ENCODE peak calls at places on chromosomes 4 and X, in five cellular contexts. One of them, this sample, is unnamed. For H3K36me3, the result is how much of the 10 kb centered on the place peaks cover.

GRCh38 chr4:16914208-16914607 is 15.8 kb upstream of the LDB2 start:
- DNase-seq in Caco-2: no peak
- DNase-seq in transverse colon: no peak
- DNase-seq in pancreas: no peak
- DNase-seq in sigmoid colon: no peak
- DNase-seq in this sample: peak

GRCh38 chr4:127881565-127881869 is 824 bp downstream of the PLK4 start:
- DNase-seq in pancreas: no peak
- DNase-seq in transverse colon: no peak
- DNase-seq in Caco-2: no peak
- DNase-seq in sigmoid colon: no peak
- DNase-seq in this sample: no peak

GRCh38 chrX:93673869-93674271 is at the start of gene FAM133A:
- DNase-seq in sigmoid colon: no peak
- DNase-seq in Caco-2: no peak
- DNase-seq in transverse colon: no peak
- DNase-seq in pancreas: no peak
- DNase-seq in this sample: peak

GRCh38 chr4:112348488-112349158 is 51.5 kb downstream of the ALPK1 start:
- DNase-seq in sigmoid colon: no peak
- DNase-seq in Caco-2: peak
- DNase-seq in transverse colon: no peak
- DNase-seq in pancreas: no peak
- DNase-seq in this sample: peak

GRCh38 chrX:109760922-109761250 is 27.8 kb upstream of the ACSL4 start:
- DNase-seq in transverse colon: no peak
- DNase-seq in sigmoid colon: no peak
- DNase-seq in Caco-2: no peak
- DNase-seq in pancreas: no peak
- DNase-seq in this sample: no peak

GRCh38 chr4:184978211-184978610 is 40.1 kb upstream of the HELT start:
- DNase-seq in Caco-2: no peak
- DNase-seq in transverse colon: peak
- DNase-seq in pancreas: peak
- DNase-seq in sigmoid colon: no peak
- DNase-seq in this sample: peak

GRCh38 chrX:77446029-77446585 is 1.1 kb upstream of the FGF16 start:
- DNase-seq in transverse colon: peak
- DNase-seq in pancreas: no peak
- DNase-seq in Caco-2: no peak
- DNase-seq in sigmoid colon: no peak
- DNase-seq in this sample: no peak

GRCh38 chr4:14143892-14144291 is 516.4 kb upstream of the BOD1L1 start:
- DNase-seq in transverse colon: no peak
- DNase-seq in Caco-2: no peak
- DNase-seq in sigmoid colon: no peak
- DNase-seq in pancreas: no peak
- DNase-seq in this sample: peak

GRCh38 chr4:8559011-8559410 is 21.2 kb upstream of the GPR78 start:
- DNase-seq in pancreas: no peak
- DNase-seq in sigmoid colon: no peak
- DNase-seq in Caco-2: no peak
- DNase-seq in transverse colon: no peak
- DNase-seq in this sample: no peak

GRCh38 chr4:40916880-40917279 is 167.1 kb downstream of the NSUN7 start:
- DNase-seq in Caco-2: peak
- DNase-seq in transverse colon: peak
- DNase-seq in sigmoid colon: no peak
- DNase-seq in pancreas: peak
- DNase-seq in this sample: no peak

GRCh38 chrX:150316564-150316963 is 46.6 kb upstream of the MAMLD1 start:
- DNase-seq in pancreas: no peak
- DNase-seq in transverse colon: no peak
- DNase-seq in Caco-2: no peak
- DNase-seq in sigmoid colon: no peak
- DNase-seq in this sample: no peak

DNA sequence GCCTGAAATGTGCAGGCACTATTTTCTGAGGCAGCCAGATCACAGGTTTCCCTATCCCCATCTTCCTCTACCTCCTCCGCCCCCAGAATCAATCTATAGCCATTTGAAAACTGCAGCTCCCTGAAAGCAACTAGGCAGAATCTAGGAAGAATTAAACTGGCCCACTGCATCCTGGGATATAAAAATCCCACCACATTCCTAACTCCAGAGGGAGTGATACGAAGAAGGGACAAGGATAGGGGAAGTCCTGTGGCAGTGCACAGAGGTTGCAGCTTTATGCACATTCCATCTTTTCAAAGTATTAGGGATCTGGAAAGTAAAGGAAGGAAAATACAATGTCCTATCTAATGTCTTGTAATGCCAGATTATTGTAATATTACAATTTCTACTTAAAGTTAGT is 18.3 kb upstream of the HERC3 start:
- DNase-seq in sigmoid colon: no peak
- DNase-seq in transverse colon: no peak
- DNase-seq in pancreas: no peak
- DNase-seq in Caco-2: no peak
- DNase-seq in this sample: no peak
- TF ChIP-seq CTCF in sigmoid colon: no peak
- TF ChIP-seq CTCF in transverse colon: no peak
- TF ChIP-seq CTCF in pancreas: no peak
- TF ChIP-seq CTCF in Caco-2: no peak
- TF ChIP-seq CTCF in this sample: no peak

GRCh38 chr4:155208258-155209054 is at the start of gene NPY2R:
- DNase-seq in sigmoid colon: peak
- DNase-seq in Caco-2: no peak
- DNase-seq in transverse colon: peak
- DNase-seq in pancreas: peak
- DNase-seq in this sample: no peak

GRCh38 chr4:155207534-155208257 is 740 bp upstream of the NPY2R start:
- DNase-seq in transverse colon: peak
- DNase-seq in Caco-2: no peak
- DNase-seq in sigmoid colon: no peak
- DNase-seq in pancreas: no peak
- DNase-seq in this sample: no peak
- H3K4me3 ChIP-seq in transverse colon: peak
- H3K4me3 ChIP-seq in Caco-2: no peak
- H3K4me3 ChIP-seq in sigmoid colon: peak
- H3K4me3 ChIP-seq in pancreas: no peak
- H3K4me3 ChIP-seq in this sample: no peak

DNA sequence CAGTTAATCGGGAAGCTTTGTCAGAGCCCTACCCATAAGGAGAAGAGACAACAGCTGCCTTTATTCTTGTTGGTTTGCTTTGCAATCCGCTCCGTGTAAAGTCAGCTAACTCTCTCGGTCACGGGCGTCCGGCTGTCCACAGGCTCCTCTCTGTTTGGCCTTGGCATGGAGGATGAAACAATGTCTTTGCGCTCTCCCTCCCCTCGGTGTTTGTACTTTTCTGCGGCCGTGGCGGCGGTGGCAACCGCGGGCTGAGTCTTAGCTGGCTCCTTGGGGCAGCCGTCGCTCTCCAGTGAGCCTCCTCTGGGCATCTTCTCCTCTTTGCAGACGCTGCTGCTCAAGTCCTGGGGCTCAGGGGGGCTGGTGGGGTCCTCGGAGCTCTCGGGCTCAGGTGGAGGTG is 10.6 kb upstream of the IRAK1 start:
- DNase-seq in Caco-2: no peak
- DNase-seq in pancreas: no peak
- DNase-seq in transverse colon: no peak
- DNase-seq in sigmoid colon: no peak
- DNase-seq in this sample: no peak
- H3K36me3 ChIP-seq in Caco-2: under half
- H3K36me3 ChIP-seq in pancreas: under half
- H3K36me3 ChIP-seq in transverse colon: under half
- H3K36me3 ChIP-seq in sigmoid colon: under half
- H3K36me3 ChIP-seq in this sample: under half

GRCh38 chr4:122920473-122920872 is 1.9 kb downstream of the NUDT6 start:
- DNase-seq in Caco-2: no peak
- DNase-seq in pancreas: no peak
- DNase-seq in sigmoid colon: no peak
- DNase-seq in transverse colon: no peak
- DNase-seq in this sample: no peak

GRCh38 chr4:122921300-122921699 is 1.1 kb downstream of the NUDT6 start:
- DNase-seq in sigmoid colon: no peak
- DNase-seq in transverse colon: no peak
- DNase-seq in Caco-2: no peak
- DNase-seq in pancreas: no peak
- DNase-seq in this sample: no peak

GRCh38 chr4:122917731-122918130 is 4.7 kb downstream of the NUDT6 start:
- DNase-seq in transverse colon: no peak
- DNase-seq in pancreas: no peak
- DNase-seq in Caco-2: no peak
- DNase-seq in sigmoid colon: no peak
- DNase-seq in this sample: no peak

GRCh38 chr4:122921971-122922876 is at the start of gene NUDT6:
- DNase-seq in pancreas: peak
- DNase-seq in transverse colon: peak
- DNase-seq in Caco-2: peak
- DNase-seq in sigmoid colon: peak
- DNase-seq in this sample: peak

DNA sequence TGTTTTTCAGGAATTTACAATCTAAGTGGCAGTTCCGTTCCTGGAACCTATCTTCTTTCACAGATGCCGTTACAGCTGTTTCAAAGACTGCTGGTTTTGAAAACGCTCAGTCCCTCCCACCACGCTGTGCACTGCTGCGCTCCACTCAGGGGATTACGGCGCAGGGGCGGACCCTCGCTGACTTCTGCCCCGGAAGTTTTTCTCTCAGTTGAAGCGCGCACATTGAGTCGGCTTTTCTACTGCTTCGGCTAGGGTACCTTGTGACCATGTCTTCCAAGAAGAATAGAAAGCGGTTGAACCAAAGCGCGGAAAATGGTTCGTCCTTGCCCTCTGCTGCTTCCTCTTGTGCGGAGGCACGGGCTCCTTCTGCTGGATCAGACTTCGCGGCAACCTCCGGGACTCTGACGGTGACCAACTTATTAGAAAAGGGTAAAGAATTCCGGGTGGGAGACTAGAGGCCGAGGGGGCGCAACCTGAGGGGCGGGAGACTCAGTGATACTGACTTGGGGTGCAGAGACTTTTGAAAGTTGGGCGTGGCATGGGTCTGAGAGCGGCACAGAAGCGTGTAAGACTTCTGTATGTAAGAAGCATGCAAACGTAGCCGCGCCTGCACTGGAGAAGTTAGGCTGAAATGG is 597 bp upstream of the NUDT6 start:
- DNase-seq in sigmoid colon: peak
- DNase-seq in Caco-2: peak
- DNase-seq in transverse colon: peak
- DNase-seq in pancreas: peak
- DNase-seq in this sample: peak
- TF ChIP-seq CTCF in sigmoid colon: no peak
- TF ChIP-seq CTCF in Caco-2: no peak
- TF ChIP-seq CTCF in transverse colon: no peak
- TF ChIP-seq CTCF in pancreas: no peak
- TF ChIP-seq CTCF in this sample: no peak

DNA sequence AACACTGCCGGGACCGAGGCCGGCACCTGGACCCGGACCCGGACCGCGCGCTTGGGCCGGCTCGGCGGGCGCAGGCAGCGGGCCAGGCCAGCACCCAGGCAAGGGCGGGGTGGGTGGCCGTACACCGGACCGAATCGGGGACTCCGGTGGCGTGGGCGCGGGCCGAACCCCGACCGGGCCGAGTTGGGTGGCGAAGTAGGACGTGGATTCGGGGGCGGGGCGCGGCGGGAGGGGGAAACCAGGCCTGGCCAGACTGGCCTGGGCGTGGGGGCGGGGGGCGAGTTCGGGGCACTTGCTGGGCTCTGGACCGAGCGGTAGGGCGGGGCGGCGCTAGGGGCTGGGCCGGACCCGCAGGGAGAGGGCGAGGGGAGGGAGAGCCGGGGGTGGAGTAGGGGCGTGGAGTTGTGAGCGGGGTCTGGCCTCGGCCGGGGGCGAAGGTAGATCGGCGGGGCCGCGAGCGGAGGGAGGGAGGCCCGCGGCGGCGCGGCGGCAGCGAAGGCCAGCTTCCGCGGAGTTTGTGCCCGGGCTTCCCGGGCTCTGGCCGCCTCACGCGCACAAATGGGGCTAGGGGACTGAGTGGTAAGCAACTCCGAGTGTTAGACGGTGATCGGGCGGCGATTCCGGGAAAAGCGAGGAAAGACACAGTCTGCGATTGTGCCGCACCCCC is 1.8 kb upstream of the BCORL1 start:
- DNase-seq in pancreas: peak
- DNase-seq in sigmoid colon: peak
- DNase-seq in transverse colon: peak
- DNase-seq in Caco-2: no peak
- DNase-seq in this sample: no peak
- H3K4me3 ChIP-seq in pancreas: no peak
- H3K4me3 ChIP-seq in sigmoid colon: no peak
- H3K4me3 ChIP-seq in transverse colon: no peak
- H3K4me3 ChIP-seq in Caco-2: peak
- H3K4me3 ChIP-seq in this sample: no peak

GRCh38 chr4:82428526-82428968 is 1.7 kb downstream of the HNRNPDL start:
- DNase-seq in transverse colon: no peak
- DNase-seq in sigmoid colon: no peak
- DNase-seq in pancreas: no peak
- DNase-seq in Caco-2: no peak
- DNase-seq in this sample: no peak

GRCh38 chr4:82430193-82431025 is at the start of the genes ENOPH1 and HNRNPDL:
- DNase-seq in sigmoid colon: peak
- DNase-seq in pancreas: peak
- DNase-seq in transverse colon: peak
- DNase-seq in Caco-2: peak
- DNase-seq in this sample: peak

GRCh38 chr4:82431026-82431745 is 796 bp downstream of the ENOPH1 start:
- DNase-seq in sigmoid colon: no peak
- DNase-seq in pancreas: peak
- DNase-seq in transverse colon: peak
- DNase-seq in Caco-2: peak
- DNase-seq in this sample: no peak

GRCh38 chr4:82428969-82429727 is 1.1 kb downstream of the HNRNPDL start:
- DNase-seq in pancreas: peak
- DNase-seq in Caco-2: peak
- DNase-seq in sigmoid colon: peak
- DNase-seq in transverse colon: peak
- DNase-seq in this sample: peak

DNA sequence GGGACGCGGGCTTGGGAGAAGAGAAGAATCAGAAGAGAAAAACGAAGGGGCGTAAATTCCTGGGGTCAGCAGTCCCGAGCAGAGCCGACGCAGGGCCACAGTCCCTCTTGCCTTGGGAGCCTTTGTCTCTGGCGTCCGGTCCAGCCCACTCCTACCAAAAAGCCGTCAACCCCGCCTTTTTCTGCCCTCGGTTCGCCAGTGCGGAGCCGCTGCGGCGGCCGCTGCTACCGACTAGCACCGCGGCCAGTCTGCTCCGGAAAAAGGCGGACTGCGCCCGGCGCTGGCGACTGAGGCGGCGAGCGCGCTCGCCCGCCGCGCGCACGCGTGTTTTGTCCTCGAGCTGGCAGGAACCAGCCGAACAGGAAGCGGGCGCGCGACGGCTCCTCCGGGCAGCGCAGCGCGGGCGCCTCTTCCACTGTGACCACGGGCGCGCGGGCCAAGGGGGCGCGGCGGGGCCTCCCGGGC is 502 bp downstream of the HNRNPDL start:
- DNase-seq in sigmoid colon: peak
- DNase-seq in Caco-2: peak
- DNase-seq in pancreas: no peak
- DNase-seq in transverse colon: no peak
- DNase-seq in this sample: peak
- H3K36me3 ChIP-seq in sigmoid colon: under half
- H3K36me3 ChIP-seq in Caco-2: under half
- H3K36me3 ChIP-seq in pancreas: under half
- H3K36me3 ChIP-seq in transverse colon: under half
- H3K36me3 ChIP-seq in this sample: under half

This sample was measured in bronchial epithelial cell.